ENCODE peak calls at places on chromosomes 12 and 14, in nine cellular contexts. One of them, this sample, is unnamed.
A peak's percentile ranks its signal among the peaks of the same experiment; 100 is the strongest.

GRCh38 chr14:20356422-20356821 is 13.0 kb downstream of the PARP2 start:
- DNase-seq in GM10248: no peak
- DNase-seq in activated CD4-positive, CD25-positive, alpha-beta regulatory T cell: no peak
- DNase-seq in central memory CD8-positive, alpha-beta T cell: no peak
- DNase-seq in activated naive CD8-positive, alpha-beta T cell treated with anti-CD3 and anti-CD28 coated beads, Interleukin-2, amount 50 U/mL, for 24 hours: no peak
- DNase-seq in LoVo: no peak
- DNase-seq in hepatocyte: no peak
- DNase-seq in lower leg skin: no peak
- DNase-seq in non-pigmented ciliary epithelial cell: no peak
- DNase-seq in this sample: no peak

GRCh38 chr14:66965831-66966230 is 223.4 kb upstream of the GARIN2 start:
- DNase-seq in GM10248: no peak
- DNase-seq in activated CD4-positive, CD25-positive, alpha-beta regulatory T cell: no peak
- DNase-seq in central memory CD8-positive, alpha-beta T cell: no peak
- DNase-seq in activated naive CD8-positive, alpha-beta T cell treated with anti-CD3 and anti-CD28 coated beads, Interleukin-2, amount 50 U/mL, for 24 hours: no peak
- DNase-seq in LoVo: no peak
- DNase-seq in hepatocyte: no peak
- DNase-seq in lower leg skin: no peak
- DNase-seq in non-pigmented ciliary epithelial cell: peak; percentile 10
- DNase-seq in this sample: no peak

GRCh38 chr12:63889236-63889635 is 44.7 kb downstream of the SRGAP1 start:
- DNase-seq in GM10248: no peak
- DNase-seq in activated CD4-positive, CD25-positive, alpha-beta regulatory T cell: no peak
- DNase-seq in central memory CD8-positive, alpha-beta T cell: no peak
- DNase-seq in activated naive CD8-positive, alpha-beta T cell treated with anti-CD3 and anti-CD28 coated beads, Interleukin-2, amount 50 U/mL, for 24 hours: no peak
- DNase-seq in LoVo: no peak
- DNase-seq in hepatocyte: peak; percentile 19
- DNase-seq in lower leg skin: no peak
- DNase-seq in non-pigmented ciliary epithelial cell: peak; percentile 53
- DNase-seq in this sample: no peak

GRCh38 chr12:124510301-124510970 is 57.0 kb downstream of the NCOR2 start:
- DNase-seq in GM10248: no peak
- DNase-seq in activated CD4-positive, CD25-positive, alpha-beta regulatory T cell: no peak
- DNase-seq in central memory CD8-positive, alpha-beta T cell: no peak
- DNase-seq in activated naive CD8-positive, alpha-beta T cell treated with anti-CD3 and anti-CD28 coated beads, Interleukin-2, amount 50 U/mL, for 24 hours: peak; percentile 18
- DNase-seq in LoVo: no peak
- DNase-seq in hepatocyte: no peak
- DNase-seq in lower leg skin: no peak
- DNase-seq in non-pigmented ciliary epithelial cell: no peak
- DNase-seq in this sample: no peak

GRCh38 chr14:24187538-24187915 is 1.1 kb downstream of the IPO4 start:
- DNase-seq in GM10248: no peak
- DNase-seq in activated CD4-positive, CD25-positive, alpha-beta regulatory T cell: no peak
- DNase-seq in central memory CD8-positive, alpha-beta T cell: no peak
- DNase-seq in activated naive CD8-positive, alpha-beta T cell treated with anti-CD3 and anti-CD28 coated beads, Interleukin-2, amount 50 U/mL, for 24 hours: no peak
- DNase-seq in LoVo: no peak
- DNase-seq in hepatocyte: no peak
- DNase-seq in lower leg skin: no peak
- DNase-seq in non-pigmented ciliary epithelial cell: no peak
- DNase-seq in this sample: no peak

GRCh38 chr12:97148941-97149559 is 242.0 kb downstream of the NEDD1 start:
- DNase-seq in GM10248: peak; percentile 54
- DNase-seq in activated CD4-positive, CD25-positive, alpha-beta regulatory T cell: peak; percentile 1
- DNase-seq in central memory CD8-positive, alpha-beta T cell: no peak
- DNase-seq in activated naive CD8-positive, alpha-beta T cell treated with anti-CD3 and anti-CD28 coated beads, Interleukin-2, amount 50 U/mL, for 24 hours: peak; percentile 55
- DNase-seq in LoVo: peak; percentile 45
- DNase-seq in hepatocyte: peak; percentile 85
- DNase-seq in lower leg skin: no peak
- DNase-seq in non-pigmented ciliary epithelial cell: no peak
- DNase-seq in this sample: peak; percentile 73

GRCh38 chr12:100611031-100611430 is 37.5 kb downstream of the GAS2L3 start:
- DNase-seq in GM10248: no peak
- DNase-seq in activated CD4-positive, CD25-positive, alpha-beta regulatory T cell: no peak
- DNase-seq in central memory CD8-positive, alpha-beta T cell: no peak
- DNase-seq in activated naive CD8-positive, alpha-beta T cell treated with anti-CD3 and anti-CD28 coated beads, Interleukin-2, amount 50 U/mL, for 24 hours: no peak
- DNase-seq in LoVo: no peak
- DNase-seq in hepatocyte: no peak
- DNase-seq in lower leg skin: no peak
- DNase-seq in non-pigmented ciliary epithelial cell: no peak
- DNase-seq in this sample: no peak

GRCh38 chr12:88648625-88649024 is 68.4 kb upstream of the KITLG start:
- DNase-seq in GM10248: no peak
- DNase-seq in activated CD4-positive, CD25-positive, alpha-beta regulatory T cell: no peak
- DNase-seq in central memory CD8-positive, alpha-beta T cell: no peak
- DNase-seq in activated naive CD8-positive, alpha-beta T cell treated with anti-CD3 and anti-CD28 coated beads, Interleukin-2, amount 50 U/mL, for 24 hours: no peak
- DNase-seq in LoVo: no peak
- DNase-seq in hepatocyte: no peak
- DNase-seq in lower leg skin: no peak
- DNase-seq in non-pigmented ciliary epithelial cell: no peak
- DNase-seq in this sample: no peak

GRCh38 chr14:65833256-65833880 is 420.8 kb downstream of the FUT8 start:
- DNase-seq in GM10248: no peak
- DNase-seq in activated CD4-positive, CD25-positive, alpha-beta regulatory T cell: no peak
- DNase-seq in central memory CD8-positive, alpha-beta T cell: no peak
- DNase-seq in activated naive CD8-positive, alpha-beta T cell treated with anti-CD3 and anti-CD28 coated beads, Interleukin-2, amount 50 U/mL, for 24 hours: no peak
- DNase-seq in LoVo: no peak
- DNase-seq in hepatocyte: no peak
- DNase-seq in lower leg skin: peak; percentile 81
- DNase-seq in non-pigmented ciliary epithelial cell: no peak
- DNase-seq in this sample: no peak

GRCh38 chr12:78403681-78404080 is 460.9 kb upstream of the SYT1 start:
- DNase-seq in GM10248: no peak
- DNase-seq in activated CD4-positive, CD25-positive, alpha-beta regulatory T cell: no peak
- DNase-seq in central memory CD8-positive, alpha-beta T cell: no peak
- DNase-seq in activated naive CD8-positive, alpha-beta T cell treated with anti-CD3 and anti-CD28 coated beads, Interleukin-2, amount 50 U/mL, for 24 hours: no peak
- DNase-seq in LoVo: no peak
- DNase-seq in hepatocyte: no peak
- DNase-seq in lower leg skin: no peak
- DNase-seq in non-pigmented ciliary epithelial cell: peak; percentile 72
- DNase-seq in this sample: no peak

This sample was measured in NCI-H748 treated with DMSO at 0.1 percent for 48 hours.